ENCODE peak calls at places on chromosomes 6 and 20, in six cellular contexts. W, F, N, Y, O and L are unnamed samples.

GRCh38 chr20:56453347-56453746 is 15.1 kb upstream of the RTF2 start:
- DNase-seq in O (no peak), Y (no peak), W (no peak), N (no peak), F (no peak), L (no peak)

GRCh38 chr20:44180814-44181213 is 6.2 kb downstream of the JPH2 start:
- DNase-seq in Y (no peak), O (peak; percentile 97), N (no peak), W (peak; percentile 45), F (peak; percentile 69), L (no peak)

GRCh38 chr20:61520761-61521460 is 268.9 kb downstream of the CDH4 start:
- DNase-seq in F (no peak), N (peak; percentile 44), W (no peak), O (no peak), Y (peak; percentile 9), L (no peak)

GRCh38 chr6:39335780-39336541 is 13.5 kb upstream of the KCNK16 start:
- DNase-seq in N (no peak), Y (peak; percentile 8), O (no peak), F (no peak), W (no peak), L (no peak)

GRCh38 chr20:11929947-11930346 is 12.3 kb downstream of the BTBD3 start:
- DNase-seq in N (no peak), O (no peak), F (no peak), W (no peak), Y (no peak), L (no peak)

GRCh38 chr6:34795836-34796425 is 4.0 kb downstream of the BLTP3A start:
- DNase-seq in W (no peak), F (no peak), N (no peak), O (no peak), Y (peak; percentile 28), L (no peak)

GRCh38 chr6:170031684-170032121 is 259.2 kb downstream of the DLL1 start:
- DNase-seq in Y (no peak), O (no peak), W (no peak), N (no peak), F (no peak), L (no peak)

GRCh38 chr6:43997342-43997677 is 129.9 kb downstream of the MRPL14 start:
- DNase-seq in W (no peak), Y (no peak), N (no peak), F (no peak), O (no peak), L (no peak)

GRCh38 chr6:40485795-40486194 is 101.4 kb downstream of the LRFN2 start:
- DNase-seq in F (no peak), Y (no peak), W (no peak), O (no peak), N (no peak), L (no peak)

GRCh38 chr6:26538936-26539615 is 910 bp downstream of the HMGN4 start:
- DNase-seq in O (no peak), F (no peak), N (no peak), W (no peak), Y (no peak), L (no peak)

GRCh38 chr20:19934792-19935491 is 82.2 kb upstream of the NAA20 start:
- DNase-seq in O (no peak), Y (no peak), N (no peak), F (peak; percentile 88), W (no peak), L (no peak)

GRCh38 chr20:19935842-19936241 is 81.3 kb upstream of the NAA20 start:
- DNase-seq in N (no peak), O (no peak), F (no peak), W (peak; percentile 17), Y (no peak), L (no peak)

GRCh38 chr20:19938421-19938787 is 78.8 kb upstream of the NAA20 start:
- DNase-seq in W (no peak), Y (no peak), F (no peak), N (no peak), O (no peak), L (no peak)

GRCh38 chr20:19936801-19937583 is 80.2 kb upstream of the NAA20 start:
- DNase-seq in Y (no peak), F (no peak), W (no peak), N (no peak), O (no peak), L (no peak)

GRCh38 chr20:19937651-19938420 is 79.3 kb upstream of the NAA20 start:
- DNase-seq in Y (no peak), O (no peak), F (no peak), W (no peak), N (no peak), L (no peak)
- H3K4me3 ChIP-seq in Y (no peak overlapping the region), O (no peak overlapping the region), F (no peak overlapping the region), W (no peak overlapping the region), N (no peak overlapping the region), L (no peak overlapping the region)

GRCh38 chr6:168197636-168198301 is 118.8 kb upstream of the FRMD1 start:
- DNase-seq in Y (no peak), F (no peak), O (no peak), N (no peak), W (no peak), L (no peak)

GRCh38 chr6:168201799-168202198 is 117.8 kb downstream of the DACT2 start:
- DNase-seq in F (no peak), Y (no peak), N (no peak), O (no peak), W (no peak), L (no peak)

GRCh38 chr6:168200571-168201134 is 118.9 kb downstream of the DACT2 start:
- DNase-seq in F (no peak), O (no peak), N (no peak), Y (no peak), W (no peak), L (no peak)

GRCh38 chr6:168198302-168199180 is 119.5 kb upstream of the FRMD1 start:
- DNase-seq in O (no peak), Y (no peak), W (no peak), F (no peak), N (no peak), L (no peak)

DNA sequence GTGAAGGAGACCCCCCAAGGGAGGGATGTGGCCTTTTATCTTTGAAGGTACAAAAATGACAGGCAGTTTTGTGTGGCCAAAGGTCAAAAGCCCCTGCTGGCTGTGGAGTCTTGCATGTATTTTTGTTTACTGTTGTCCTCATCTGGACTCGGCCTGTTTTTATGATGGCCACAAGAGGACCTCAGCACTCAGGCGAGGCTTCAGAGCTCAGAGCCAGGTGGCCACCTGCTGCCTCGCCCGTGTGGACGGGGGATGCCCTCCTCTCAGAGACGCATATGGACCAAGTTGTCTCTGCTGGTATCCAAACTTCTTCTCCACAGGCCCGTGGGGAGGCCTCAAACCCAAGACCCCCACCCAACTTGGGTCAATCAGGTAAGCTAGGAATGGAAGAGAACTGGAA is 118.2 kb downstream of the DACT2 start:
- DNase-seq in N (no peak), W (peak; percentile 62), Y (no peak), O (no peak), F (no peak), L (no peak)
- TF ChIP-seq CTCF in N (no peak), W (peak; percentile 83), Y (no peak), O (peak; percentile 42), F (peak; percentile 33), L (peak; percentile 42)

GRCh38 chr20:59145926-59146800 is 17.5 kb upstream of the ZNF831 start:
- DNase-seq in O (peak; percentile 4), F (peak; percentile 52), W (no peak), Y (no peak), N (no peak), L (no peak)
- H3K4me3 ChIP-seq in O (no peak overlapping the region), F (no peak overlapping the region), W (no peak overlapping the region), Y (no peak overlapping the region), N (no peak overlapping the region), L (no peak overlapping the region)

GRCh38 chr6:73652637-73653570 is 888 bp downstream of the SLC17A5 start:
- DNase-seq in O (peak; percentile 73), W (peak; percentile 85), N (no peak), F (peak; percentile 74), Y (peak; percentile 47), L (no peak)
- TF ChIP-seq CTCF in O (peak; percentile 49), W (peak; percentile 17), N (peak; percentile 28), F (peak; percentile 51), Y (peak; percentile 54), L (peak; percentile 32)

DNA sequence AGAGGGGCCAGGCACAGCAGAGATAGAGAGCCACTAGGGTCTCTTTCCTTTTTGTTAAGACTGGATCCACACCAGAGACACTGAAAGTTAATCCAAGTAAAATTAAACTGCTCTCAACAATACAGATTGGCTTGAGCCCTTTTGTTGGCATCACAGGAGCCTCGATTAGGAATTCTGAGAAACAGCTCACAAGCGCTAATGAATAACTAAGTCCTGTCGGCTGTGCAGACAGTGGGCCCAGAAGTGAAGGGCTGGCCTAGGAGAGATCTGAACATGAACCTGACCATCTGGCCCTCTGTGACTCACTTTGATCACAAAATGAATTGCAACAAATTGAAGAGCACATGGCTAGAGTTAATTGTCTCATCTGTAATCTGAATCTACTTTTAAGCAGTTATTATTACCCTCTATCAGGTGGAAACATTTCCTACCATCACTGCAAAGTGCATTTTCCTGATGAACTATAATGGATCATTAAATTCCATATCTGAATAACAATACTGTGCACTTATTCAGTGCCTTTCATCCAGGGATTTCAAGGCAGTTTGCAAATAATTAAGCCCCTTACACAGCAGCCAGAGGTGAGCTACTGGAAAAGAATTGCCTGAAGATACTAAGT is 3.2 kb downstream of the BACH2 start:
- DNase-seq in Y (no peak), W (no peak), N (no peak), O (no peak), F (no peak), L (no peak)
- H3K4me3 ChIP-seq in Y (no peak overlapping the region), W (no peak overlapping the region), N (no peak overlapping the region), O (no peak overlapping the region), F (no peak overlapping the region), L (no peak overlapping the region)

GRCh38 chr20:7155794-7156193 is 388.3 kb downstream of the BMP2 start:
- DNase-seq in O (no peak), N (no peak), F (no peak), W (no peak), Y (no peak), L (no peak)

GRCh38 chr20:7159903-7160302 is 392.4 kb downstream of the BMP2 start:
- DNase-seq in W (no peak), Y (no peak), N (no peak), F (no peak), O (no peak), L (no peak)

GRCh38 chr20:7161690-7162089 is 394.2 kb downstream of the BMP2 start:
- DNase-seq in F (no peak), O (peak; percentile 29), Y (peak; percentile 3), W (peak; percentile 56), N (no peak), L (no peak)
- TF ChIP-seq CTCF in F (peak; percentile 52), O (peak; percentile 39), Y (peak; percentile 60), W (peak; percentile 66), N (no peak), L (peak; percentile 62)

DNA sequence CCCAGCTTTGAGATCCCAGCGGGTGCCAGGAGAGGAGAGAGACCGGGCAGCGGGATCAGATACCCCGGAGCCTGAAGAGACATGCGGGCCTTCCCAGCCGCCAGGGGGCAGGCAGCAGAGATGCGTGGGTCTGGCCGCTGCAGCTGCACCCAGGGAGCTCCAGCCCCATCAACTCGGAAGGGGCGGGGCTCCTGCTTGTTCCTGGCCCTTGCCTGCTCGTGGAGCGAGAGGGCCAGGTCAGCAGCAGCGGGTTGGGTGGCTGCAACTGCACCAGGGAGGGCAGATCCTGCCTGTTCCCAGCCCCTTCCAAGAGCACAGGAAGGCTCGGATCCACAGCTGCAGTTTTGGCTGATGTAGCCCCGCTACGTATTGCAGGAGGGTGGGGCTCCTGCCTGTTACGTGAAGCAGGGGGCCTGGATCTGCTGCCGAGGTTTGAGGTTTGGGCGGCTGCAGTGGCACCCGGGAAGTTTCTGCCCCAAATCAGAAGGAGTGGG is 532.8 kb downstream of the RFPL4B start:
- DNase-seq in N (no peak), F (no peak), Y (no peak), W (peak; percentile 66), O (no peak), L (no peak)
- H3K4me3 ChIP-seq in N (no peak overlapping the region), F (no peak overlapping the region), Y (no peak overlapping the region), W (no peak overlapping the region), O (no peak overlapping the region), L (no peak overlapping the region)